ENCODE peak calls at places on chromosomes 12 and 14, in seven cellular contexts. T is fibroblast of villous mesenchyme; I is mesothelial cell of epicardium; A is fibroblast of the aortic adventitia; R is foreskin fibroblast; G is heart right ventricle; S is CD8-positive, alpha-beta T cell. E is an unnamed sample.

GRCh38 chr12:120247621-120248030 is 17.9 kb downstream of the PXN start:
- DNase-seq in T (peak), I (no peak), A (peak), R (peak), G (no peak), S (no peak), E (peak)

GRCh38 chr12:51033048-51033447 is 6.9 kb upstream of the SLC11A2 start:
- DNase-seq in T (no peak), I (no peak), A (no peak), R (no peak), G (no peak), S (no peak), E (no peak)

GRCh38 chr14:22981090-22982012 is 1.0 kb downstream of the AJUBA start:
- DNase-seq in T (no peak), I (peak), A (no peak), R (no peak), G (peak), S (no peak), E (no peak)

GRCh38 chr12:14384783-14385638 is 19.5 kb downstream of the ATF7IP start:
- DNase-seq in T (peak), I (no peak), A (peak), R (peak), G (no peak), S (peak), E (peak)

GRCh38 chr12:123286997-123287396 is 15.3 kb upstream of the CDK2AP1 start:
- DNase-seq in T (no peak), I (no peak), A (no peak), R (no peak), G (no peak), S (no peak), E (no peak)

GRCh38 chr12:101743724-101744472 is 4.6 kb upstream of the SYCP3 start:
- DNase-seq in T (no peak), I (no peak), A (no peak), R (no peak), G (no peak), S (peak), E (no peak)

GRCh38 chr12:64538146-64538545 is 72.1 kb upstream of the RASSF3 start:
- DNase-seq in T (no peak), I (no peak), A (no peak), R (no peak), G (no peak), S (no peak), E (no peak)

GRCh38 chr14:22607291-22607690 is 9.2 kb downstream of the ABHD4 start:
- DNase-seq in T (no peak), I (no peak), A (no peak), R (no peak), G (no peak), S (no peak), E (no peak)

GRCh38 chr12:2963760-2964292 is 4.6 kb downstream of the TEAD4 start:
- DNase-seq in T (peak), I (no peak), A (peak), R (no peak), G (peak), S (no peak), E (peak)

GRCh38 chr12:119088917-119089667 is 89.6 kb upstream of the HSPB8 start:
- DNase-seq in T (no peak), I (no peak), A (no peak), R (no peak), G (no peak), S (no peak), E (no peak)

GRCh38 chr12:120155072-120155471 is 38.5 kb upstream of the RAB35 start:
- DNase-seq in T (no peak), I (no peak), A (no peak), R (no peak), G (no peak), S (no peak), E (no peak)

GRCh38 chr12:75337905-75338304 is 3.4 kb downstream of the GLIPR1L1 start:
- DNase-seq in T (no peak), I (no peak), A (no peak), R (no peak), G (no peak), S (no peak), E (no peak)

GRCh38 chr12:75487310-75487709 is 6.8 kb downstream of the GLIPR1 start:
- DNase-seq in T (no peak), I (no peak), A (no peak), R (no peak), G (no peak), S (no peak), E (no peak)

GRCh38 chr12:50786498-50787231 is 22.8 kb downstream of the ATF1 start:
- DNase-seq in T (peak), I (no peak), A (peak), R (peak), G (no peak), S (no peak), E (peak)

GRCh38 chr12:118402251-118402650 is 25.9 kb downstream of the SUDS3 start:
- DNase-seq in T (peak), I (no peak), A (peak), R (peak), G (no peak), S (no peak), E (peak)

GRCh38 chr14:20757963-20758362 is 10.2 kb upstream of the EDDM3B start:
- DNase-seq in T (no peak), I (no peak), A (no peak), R (no peak), G (no peak), S (no peak), E (no peak)

GRCh38 chr12:68375701-68376469 is 43.7 kb upstream of the MDM1 start:
- DNase-seq in T (no peak), I (no peak), A (peak), R (peak), G (no peak), S (no peak), E (no peak)

GRCh38 chr12:128789356-128789929 is 34.3 kb downstream of the SLC15A4 start:
- DNase-seq in T (no peak), I (no peak), A (no peak), R (no peak), G (no peak), S (no peak), E (no peak)

GRCh38 chr12:3168775-3169221 is 91.6 kb downstream of the TSPAN9 start:
- DNase-seq in T (peak), I (no peak), A (peak), R (peak), G (no peak), S (no peak), E (peak)

GRCh38 chr12:31880340-31880739 is 78.9 kb upstream of the RESF1 start:
- DNase-seq in T (peak), I (no peak), A (peak), R (no peak), G (no peak), S (no peak), E (peak)

GRCh38 chr14:20530771-20531571 is 25.6 kb downstream of the RNASE10 start:
- DNase-seq in T (peak), I (peak), A (peak), R (peak), G (peak), S (peak), E (peak)

GRCh38 chr14:105498430-105499255 is 7.6 kb downstream of the TEDC1 start:
- DNase-seq in T (no peak), I (no peak), A (no peak), R (no peak), G (peak), S (peak), E (no peak)

GRCh38 chr12:113432976-113433375 is 10.8 kb downstream of the SDSL start:
- DNase-seq in T (no peak), I (no peak), A (no peak), R (no peak), G (no peak), S (no peak), E (no peak)

GRCh38 chr12:78439666-78440065 is 424.9 kb upstream of the SYT1 start:
- DNase-seq in T (no peak), I (no peak), A (no peak), R (no peak), G (no peak), S (no peak), E (no peak)

GRCh38 chr14:86858591-86858990 is 1134.4 kb downstream of the GALC start:
- DNase-seq in T (no peak), I (no peak), A (no peak), R (no peak), G (no peak), S (no peak), E (no peak)

GRCh38 chr12:40327506-40327905 is 102.7 kb downstream of the LRRK2 start:
- DNase-seq in T (no peak), I (no peak), A (peak), R (peak), G (no peak), S (no peak), E (no peak)

GRCh38 chr12:40330180-40330579 is 105.4 kb downstream of the LRRK2 start:
- DNase-seq in T (no peak), I (no peak), A (no peak), R (no peak), G (no peak), S (no peak), E (no peak)

DNA sequence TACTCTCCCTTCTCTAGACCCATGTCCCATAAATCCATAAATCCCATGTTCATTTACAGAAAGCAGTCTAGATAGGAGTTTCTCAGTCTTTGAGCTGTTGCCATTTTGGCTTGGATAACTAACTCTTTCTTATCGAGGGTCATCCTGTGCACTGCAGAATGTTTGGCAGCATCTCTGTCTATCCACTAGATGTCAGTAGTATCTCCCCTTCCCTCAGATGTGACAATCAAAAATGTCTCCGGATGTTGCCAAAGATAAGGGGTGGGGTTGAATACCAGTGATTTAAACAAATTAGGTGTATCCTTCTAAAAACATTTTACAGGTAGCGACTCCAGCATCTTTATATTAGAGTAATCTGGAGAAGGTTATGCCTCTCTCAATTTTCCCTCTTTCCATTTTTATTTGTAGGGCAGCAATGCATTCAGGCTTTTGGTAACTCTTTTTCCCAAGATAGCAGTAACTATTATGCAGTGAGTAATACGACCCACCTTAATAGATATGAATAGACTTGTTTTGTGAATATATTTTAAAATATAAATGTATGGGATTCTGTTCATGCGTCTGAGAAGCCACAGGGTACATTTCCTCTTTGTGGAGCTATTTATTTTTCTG is 100.7 kb downstream of the LRRK2 start:
- DNase-seq in T (no peak), I (no peak), A (peak), R (peak), G (no peak), S (no peak), E (peak)
- TF ChIP-seq CTCF in T (peak), I (no peak), A (peak), R (peak), G (peak), S (no peak), E (peak)

DNA sequence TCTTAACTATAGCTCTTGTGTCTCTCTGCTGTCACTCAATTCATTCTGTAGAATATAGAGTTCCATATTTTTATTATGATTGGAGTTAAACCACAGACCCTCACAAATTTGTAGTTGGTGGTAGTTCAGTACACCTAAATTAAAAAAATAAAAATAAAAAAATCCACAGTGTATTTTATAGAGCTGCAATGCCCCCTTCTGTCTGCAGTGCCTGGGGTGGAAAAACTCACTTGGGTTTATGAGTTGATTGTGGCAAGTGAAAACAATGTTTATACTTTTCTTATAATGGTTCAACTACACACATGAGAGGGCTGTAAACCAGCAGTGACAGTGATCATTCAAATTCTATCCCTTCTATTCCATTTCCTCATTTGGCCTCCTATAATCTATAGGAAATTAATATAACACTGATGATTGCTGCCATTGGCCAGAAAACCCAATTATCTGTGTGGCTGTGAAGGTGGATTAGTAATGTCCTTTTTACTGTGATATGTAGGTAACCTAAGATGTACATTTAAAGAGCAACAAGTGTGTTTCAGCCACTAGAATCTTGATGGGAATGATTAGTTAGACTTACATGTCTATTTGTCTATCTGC is 166.9 kb upstream of the LRIG3 start:
- DNase-seq in T (peak), I (no peak), A (peak), R (no peak), G (no peak), S (no peak), E (peak)
- TF ChIP-seq CTCF in T (peak), I (no peak), A (peak), R (peak), G (peak), S (no peak), E (peak)

DNA sequence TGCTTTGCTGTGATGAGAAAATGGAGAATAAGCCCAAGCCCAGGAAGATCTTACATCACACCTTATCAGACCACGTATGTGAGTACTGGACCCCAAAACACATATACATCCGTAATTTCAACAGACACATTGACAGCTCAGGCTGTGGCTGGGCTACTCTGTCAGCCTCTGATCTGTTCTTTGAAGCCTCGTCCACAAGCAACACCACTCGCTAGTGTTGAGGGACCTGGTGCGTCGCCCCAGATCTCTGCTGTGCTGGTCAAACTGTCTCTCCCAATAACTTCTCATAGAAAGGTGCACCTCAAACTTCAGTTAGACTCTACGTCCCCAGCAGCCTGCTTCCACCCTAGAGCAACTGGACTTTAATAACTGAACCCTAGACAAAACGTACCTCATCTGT is 10.6 kb upstream of the SFSWAP start:
- DNase-seq in T (no peak), I (no peak), A (no peak), R (no peak), G (no peak), S (no peak), E (no peak)
- TF ChIP-seq CTCF in T (no peak), I (no peak), A (no peak), R (no peak), G (no peak), S (no peak), E (no peak)

GRCh38 chr14:49134940-49135339 is 451.2 kb downstream of the RPS29 start:
- DNase-seq in T (no peak), I (no peak), A (no peak), R (no peak), G (no peak), S (no peak), E (no peak)
- TF ChIP-seq CTCF in T (no peak), I (no peak), A (no peak), R (no peak), G (no peak), S (no peak), E (no peak)

GRCh38 chr14:103520657-103521437 is 1.8 kb downstream of the CKB start:
- DNase-seq in T (peak), I (peak), A (peak), R (peak), G (peak), S (peak), E (peak)
- TF ChIP-seq CTCF in T (peak), I (peak), A (peak), R (peak), G (peak), S (peak), E (peak)

E was measured in fibroblast of pulmonary artery.